ENCODE peak calls at places on chromosomes 6 and 20, in seven cellular contexts. T, D, F, G, L, B and O are unnamed samples.

GRCh38 chr20:58511861-58512260 is 3.3 kb downstream of the APCDD1L start:
- DNase-seq in F (no peak), G (no peak), L (no peak), T (no peak), B (no peak), D (peak; percentile 52), O (no peak)

GRCh38 chr20:56171087-56172012 is 77.2 kb upstream of the MC3R start:
- DNase-seq in G (no peak), T (no peak), D (no peak), F (no peak), B (peak; percentile 20), L (no peak), O (no peak)

GRCh38 chr6:165146456-165146855 is 162.9 kb downstream of the C6orf118 start:
- DNase-seq in B (no peak), F (no peak), L (no peak), G (no peak), T (no peak), D (no peak), O (no peak)

GRCh38 chr6:8481727-8482126 is 46.4 kb upstream of the SLC35B3 start:
- DNase-seq in G (no peak), F (no peak), T (no peak), B (peak; percentile 5), L (no peak), D (no peak), O (no peak)

GRCh38 chr6:11207199-11207968 is 25.1 kb downstream of the NEDD9 start:
- DNase-seq in B (peak; percentile 23), T (no peak), L (no peak), F (peak; percentile 83), G (no peak), D (no peak), O (peak; percentile 80)

GRCh38 chr6:26187981-26188635 is 100.9 kb downstream of the HFE start:
- DNase-seq in B (no peak), D (no peak), G (no peak), F (peak; percentile 31), T (no peak), L (no peak), O (no peak)

GRCh38 chr20:48298851-48299484 is 513.7 kb upstream of the SULF2 start:
- DNase-seq in D (no peak), F (no peak), T (no peak), B (no peak), G (no peak), L (no peak), O (no peak)

GRCh38 chr20:51807864-51808263 is 5.5 kb upstream of the SALL4 start:
- DNase-seq in D (no peak), L (no peak), B (no peak), G (no peak), F (no peak), T (no peak), O (no peak)

GRCh38 chr6:12578751-12579150 is 137.8 kb upstream of the PHACTR1 start:
- DNase-seq in L (no peak), B (no peak), F (no peak), G (no peak), D (no peak), T (no peak), O (no peak)

GRCh38 chr6:39302669-39303424 is 11.4 kb downstream of the KCNK17 start:
- DNase-seq in D (peak; percentile 96), F (peak; percentile 72), G (peak; percentile 72), L (peak; percentile 93), B (peak; percentile 88), T (peak; percentile 70), O (peak; percentile 89)

GRCh38 chr6:46882622-46883021 is 39.1 kb downstream of the ADGRF5 start:
- DNase-seq in T (no peak), D (no peak), G (no peak), L (no peak), B (no peak), F (no peak), O (no peak)

GRCh38 chr6:40599580-40599979 is 12.4 kb upstream of the LRFN2 start:
- DNase-seq in D (no peak), G (no peak), F (no peak), T (no peak), L (peak; percentile 72), B (no peak), O (no peak)

GRCh38 chr20:38270869-38271608 is 10.5 kb upstream of the KIAA1755 start:
- DNase-seq in G (no peak), T (no peak), D (peak; percentile 81), B (no peak), F (peak; percentile 68), L (no peak), O (no peak)

GRCh38 chr20:46746972-46747371 is 37.5 kb downstream of the SLC2A10 start:
- DNase-seq in T (no peak), L (no peak), B (no peak), D (no peak), G (no peak), F (no peak), O (no peak)

GRCh38 chr6:117232191-117232590 is 33.2 kb upstream of the VGLL2 start:
- DNase-seq in F (no peak), B (no peak), D (no peak), T (no peak), G (no peak), L (no peak), O (no peak)

GRCh38 chr20:63191400-63191799 is 24.5 kb downstream of the YTHDF1 start:
- DNase-seq in D (no peak), T (no peak), G (no peak), F (no peak), B (no peak), L (peak; percentile 80), O (no peak)

GRCh38 chr20:45552456-45552855 is 5.3 kb upstream of the EPPIN start:
- DNase-seq in B (no peak), T (no peak), L (no peak), F (no peak), D (no peak), G (no peak), O (no peak)